ENCODE peak calls at places on chromosomes 7 and 10, in eight cellular contexts. One of them, this sample, is unnamed.

GRCh38 chr7:1360521-1360971 is 98.7 kb downstream of the MICALL2 start:
- DNase-seq in B cell: no peak
- DNase-seq in CD4-positive, alpha-beta T cell: no peak
- DNase-seq in AG04449: no peak
- DNase-seq in cardiac muscle cell: no peak
- DNase-seq in CD8-positive, alpha-beta T cell: no peak
- DNase-seq in right lobe of liver: no peak
- DNase-seq in mucosa of descending colon: peak; percentile 35
- DNase-seq in this sample: no peak

GRCh38 chr10:43073721-43074120 is 3.1 kb upstream of the RET start:
- DNase-seq in B cell: no peak
- DNase-seq in mucosa of descending colon: peak; percentile 32
- DNase-seq in CD4-positive, alpha-beta T cell: no peak
- DNase-seq in right lobe of liver: no peak
- DNase-seq in cardiac muscle cell: no peak
- DNase-seq in AG04449: no peak
- DNase-seq in CD8-positive, alpha-beta T cell: no peak
- DNase-seq in this sample: no peak

GRCh38 chr10:33126118-33126517 is 168.1 kb upstream of the ITGB1 start:
- DNase-seq in CD4-positive, alpha-beta T cell: peak; percentile 32
- DNase-seq in mucosa of descending colon: no peak
- DNase-seq in AG04449: no peak
- DNase-seq in cardiac muscle cell: peak; percentile 76
- DNase-seq in B cell: no peak
- DNase-seq in CD8-positive, alpha-beta T cell: no peak
- DNase-seq in right lobe of liver: no peak
- DNase-seq in this sample: peak; percentile 97

GRCh38 chr10:33190406-33190805 is 144.1 kb downstream of the NRP1 start:
- DNase-seq in cardiac muscle cell: no peak
- DNase-seq in B cell: no peak
- DNase-seq in right lobe of liver: no peak
- DNase-seq in CD8-positive, alpha-beta T cell: no peak
- DNase-seq in AG04449: no peak
- DNase-seq in CD4-positive, alpha-beta T cell: no peak
- DNase-seq in mucosa of descending colon: no peak
- DNase-seq in this sample: no peak

GRCh38 chr10:96512524-96512991 is 1.2 kb downstream of the TLL2 start:
- DNase-seq in AG04449: no peak
- DNase-seq in CD8-positive, alpha-beta T cell: no peak
- DNase-seq in mucosa of descending colon: no peak
- DNase-seq in cardiac muscle cell: peak; percentile 26
- DNase-seq in B cell: no peak
- DNase-seq in CD4-positive, alpha-beta T cell: no peak
- DNase-seq in right lobe of liver: no peak
- DNase-seq in this sample: no peak

GRCh38 chr10:120221873-120222485 is 235.0 kb upstream of the PLPP4 start:
- DNase-seq in cardiac muscle cell: peak; percentile 17
- DNase-seq in mucosa of descending colon: no peak
- DNase-seq in CD8-positive, alpha-beta T cell: no peak
- DNase-seq in CD4-positive, alpha-beta T cell: no peak
- DNase-seq in right lobe of liver: no peak
- DNase-seq in AG04449: no peak
- DNase-seq in B cell: no peak
- DNase-seq in this sample: peak; percentile 49

GRCh38 chr7:65809982-65810288 is 62.9 kb upstream of the VKORC1L1 start:
- DNase-seq in AG04449: no peak
- DNase-seq in mucosa of descending colon: no peak
- DNase-seq in B cell: no peak
- DNase-seq in cardiac muscle cell: no peak
- DNase-seq in CD8-positive, alpha-beta T cell: no peak
- DNase-seq in CD4-positive, alpha-beta T cell: no peak
- DNase-seq in right lobe of liver: no peak
- DNase-seq in this sample: no peak

GRCh38 chr10:6162589-6163356 is 40.0 kb upstream of the PFKFB3 start:
- DNase-seq in right lobe of liver: no peak
- DNase-seq in AG04449: no peak
- DNase-seq in mucosa of descending colon: no peak
- DNase-seq in cardiac muscle cell: peak; percentile 54
- DNase-seq in CD8-positive, alpha-beta T cell: no peak
- DNase-seq in B cell: peak; percentile 38
- DNase-seq in CD4-positive, alpha-beta T cell: no peak
- DNase-seq in this sample: no peak

GRCh38 chr7:45625714-45626440 is 51.7 kb downstream of the ADCY1 start:
- DNase-seq in CD8-positive, alpha-beta T cell: no peak
- DNase-seq in right lobe of liver: peak; percentile 31
- DNase-seq in AG04449: no peak
- DNase-seq in CD4-positive, alpha-beta T cell: no peak
- DNase-seq in B cell: no peak
- DNase-seq in mucosa of descending colon: no peak
- DNase-seq in cardiac muscle cell: no peak
- DNase-seq in this sample: no peak

GRCh38 chr7:93958216-93958615 is 36.7 kb downstream of the GNG11 start:
- DNase-seq in CD4-positive, alpha-beta T cell: no peak
- DNase-seq in CD8-positive, alpha-beta T cell: no peak
- DNase-seq in cardiac muscle cell: no peak
- DNase-seq in AG04449: no peak
- DNase-seq in mucosa of descending colon: no peak
- DNase-seq in B cell: no peak
- DNase-seq in right lobe of liver: no peak
- DNase-seq in this sample: peak; percentile 52

GRCh38 chr10:3208481-3209406 is 36.2 kb upstream of the PITRM1 start:
- DNase-seq in cardiac muscle cell: no peak
- DNase-seq in AG04449: no peak
- DNase-seq in mucosa of descending colon: no peak
- DNase-seq in CD8-positive, alpha-beta T cell: no peak
- DNase-seq in CD4-positive, alpha-beta T cell: no peak
- DNase-seq in B cell: no peak
- DNase-seq in right lobe of liver: no peak
- DNase-seq in this sample: no peak

GRCh38 chr7:42107484-42107883 is 129.5 kb downstream of the GLI3 start:
- DNase-seq in CD4-positive, alpha-beta T cell: no peak
- DNase-seq in right lobe of liver: no peak
- DNase-seq in CD8-positive, alpha-beta T cell: no peak
- DNase-seq in mucosa of descending colon: no peak
- DNase-seq in AG04449: no peak
- DNase-seq in cardiac muscle cell: peak; percentile 76
- DNase-seq in B cell: no peak
- DNase-seq in this sample: peak; percentile 37

GRCh38 chr7:134992626-134993179 is 6.4 kb downstream of the AGBL3 start:
- DNase-seq in right lobe of liver: no peak
- DNase-seq in mucosa of descending colon: no peak
- DNase-seq in CD8-positive, alpha-beta T cell: no peak
- DNase-seq in CD4-positive, alpha-beta T cell: no peak
- DNase-seq in B cell: no peak
- DNase-seq in AG04449: no peak
- DNase-seq in cardiac muscle cell: peak; percentile 66
- DNase-seq in this sample: no peak

GRCh38 chr10:16792675-16793074 is 24.5 kb downstream of the RSU1 start:
- DNase-seq in CD4-positive, alpha-beta T cell: no peak
- DNase-seq in AG04449: no peak
- DNase-seq in cardiac muscle cell: peak; percentile 66
- DNase-seq in right lobe of liver: no peak
- DNase-seq in mucosa of descending colon: no peak
- DNase-seq in CD8-positive, alpha-beta T cell: no peak
- DNase-seq in B cell: no peak
- DNase-seq in this sample: no peak

GRCh38 chr10:7385114-7385513 is 25.7 kb downstream of the SFMBT2 start:
- DNase-seq in CD4-positive, alpha-beta T cell: no peak
- DNase-seq in CD8-positive, alpha-beta T cell: no peak
- DNase-seq in mucosa of descending colon: no peak
- DNase-seq in right lobe of liver: no peak
- DNase-seq in cardiac muscle cell: no peak
- DNase-seq in AG04449: no peak
- DNase-seq in B cell: no peak
- DNase-seq in this sample: no peak

GRCh38 chr10:63700209-63700934 is 179.2 kb downstream of the REEP3 start:
- DNase-seq in CD4-positive, alpha-beta T cell: no peak
- DNase-seq in CD8-positive, alpha-beta T cell: no peak
- DNase-seq in AG04449: peak; percentile 95
- DNase-seq in right lobe of liver: no peak
- DNase-seq in cardiac muscle cell: peak; percentile 93
- DNase-seq in mucosa of descending colon: no peak
- DNase-seq in B cell: no peak
- DNase-seq in this sample: peak; percentile 99

GRCh38 chr7:25854608-25855497 is 297.1 kb upstream of the NFE2L3 start:
- DNase-seq in AG04449: peak; percentile 99
- DNase-seq in mucosa of descending colon: peak; percentile 71
- DNase-seq in CD8-positive, alpha-beta T cell: no peak
- DNase-seq in B cell: no peak
- DNase-seq in cardiac muscle cell: peak; percentile 78
- DNase-seq in right lobe of liver: no peak
- DNase-seq in CD4-positive, alpha-beta T cell: no peak
- DNase-seq in this sample: peak; percentile 86

GRCh38 chr7:118366363-118366762 is 141.9 kb downstream of the ANKRD7 start:
- DNase-seq in cardiac muscle cell: no peak
- DNase-seq in B cell: no peak
- DNase-seq in CD8-positive, alpha-beta T cell: no peak
- DNase-seq in AG04449: no peak
- DNase-seq in mucosa of descending colon: no peak
- DNase-seq in CD4-positive, alpha-beta T cell: no peak
- DNase-seq in right lobe of liver: no peak
- DNase-seq in this sample: no peak

GRCh38 chr7:3272691-3273141 is 28.3 kb upstream of the SDK1 start:
- DNase-seq in B cell: no peak
- DNase-seq in cardiac muscle cell: peak; percentile 61
- DNase-seq in right lobe of liver: no peak
- DNase-seq in mucosa of descending colon: no peak
- DNase-seq in AG04449: no peak
- DNase-seq in CD4-positive, alpha-beta T cell: no peak
- DNase-seq in CD8-positive, alpha-beta T cell: no peak
- DNase-seq in this sample: peak; percentile 86

GRCh38 chr10:85786401-85786899 is 580.1 kb downstream of the GRID1 start:
- DNase-seq in right lobe of liver: peak; percentile 65
- DNase-seq in mucosa of descending colon: no peak
- DNase-seq in B cell: no peak
- DNase-seq in AG04449: no peak
- DNase-seq in CD8-positive, alpha-beta T cell: no peak
- DNase-seq in CD4-positive, alpha-beta T cell: no peak
- DNase-seq in cardiac muscle cell: no peak
- DNase-seq in this sample: peak; percentile 5
- TF ChIP-seq CTCF in right lobe of liver: peak; percentile 52
- TF ChIP-seq CTCF in mucosa of descending colon: no peak
- TF ChIP-seq CTCF in B cell: no peak
- TF ChIP-seq CTCF in AG04449: no peak
- TF ChIP-seq CTCF in CD8-positive, alpha-beta T cell: no peak
- TF ChIP-seq CTCF in CD4-positive, alpha-beta T cell: no peak
- TF ChIP-seq CTCF in cardiac muscle cell: no peak
- TF ChIP-seq CTCF in this sample: peak; percentile 48

GRCh38 chr10:95458014-95458413 is 103.2 kb downstream of the SORBS1 start:
- DNase-seq in CD4-positive, alpha-beta T cell: no peak
- DNase-seq in mucosa of descending colon: no peak
- DNase-seq in cardiac muscle cell: no peak
- DNase-seq in AG04449: no peak
- DNase-seq in CD8-positive, alpha-beta T cell: no peak
- DNase-seq in B cell: no peak
- DNase-seq in right lobe of liver: peak; percentile 78
- DNase-seq in this sample: no peak

GRCh38 chr10:95454940-95455339 is 106.2 kb downstream of the SORBS1 start:
- DNase-seq in right lobe of liver: no peak
- DNase-seq in CD8-positive, alpha-beta T cell: no peak
- DNase-seq in cardiac muscle cell: no peak
- DNase-seq in CD4-positive, alpha-beta T cell: no peak
- DNase-seq in AG04449: no peak
- DNase-seq in mucosa of descending colon: no peak
- DNase-seq in B cell: no peak
- DNase-seq in this sample: no peak

GRCh38 chr10:95454356-95454755 is 106.8 kb downstream of the SORBS1 start:
- DNase-seq in AG04449: no peak
- DNase-seq in CD4-positive, alpha-beta T cell: no peak
- DNase-seq in CD8-positive, alpha-beta T cell: no peak
- DNase-seq in cardiac muscle cell: no peak
- DNase-seq in B cell: no peak
- DNase-seq in right lobe of liver: no peak
- DNase-seq in mucosa of descending colon: no peak
- DNase-seq in this sample: no peak

GRCh38 chr10:95457319-95457886 is 103.8 kb downstream of the SORBS1 start:
- DNase-seq in AG04449: no peak
- DNase-seq in mucosa of descending colon: no peak
- DNase-seq in B cell: no peak
- DNase-seq in cardiac muscle cell: no peak
- DNase-seq in CD4-positive, alpha-beta T cell: no peak
- DNase-seq in CD8-positive, alpha-beta T cell: no peak
- DNase-seq in right lobe of liver: peak; percentile 70
- DNase-seq in this sample: no peak

GRCh38 chr10:95456486-95456885 is 104.7 kb downstream of the SORBS1 start:
- DNase-seq in CD4-positive, alpha-beta T cell: no peak
- DNase-seq in cardiac muscle cell: no peak
- DNase-seq in AG04449: no peak
- DNase-seq in B cell: no peak
- DNase-seq in mucosa of descending colon: no peak
- DNase-seq in right lobe of liver: no peak
- DNase-seq in CD8-positive, alpha-beta T cell: no peak
- DNase-seq in this sample: peak; percentile 34
- TF ChIP-seq CTCF in CD4-positive, alpha-beta T cell: no peak
- TF ChIP-seq CTCF in cardiac muscle cell: no peak
- TF ChIP-seq CTCF in AG04449: no peak
- TF ChIP-seq CTCF in B cell: no peak
- TF ChIP-seq CTCF in mucosa of descending colon: no peak
- TF ChIP-seq CTCF in right lobe of liver: no peak
- TF ChIP-seq CTCF in CD8-positive, alpha-beta T cell: no peak
- TF ChIP-seq CTCF in this sample: no peak

GRCh38 chr10:15267496-15267895 is 99.0 kb upstream of the NMT2 start:
- DNase-seq in AG04449: no peak
- DNase-seq in CD4-positive, alpha-beta T cell: no peak
- DNase-seq in cardiac muscle cell: peak; percentile 12
- DNase-seq in mucosa of descending colon: no peak
- DNase-seq in right lobe of liver: no peak
- DNase-seq in CD8-positive, alpha-beta T cell: no peak
- DNase-seq in B cell: no peak
- DNase-seq in this sample: no peak
- TF ChIP-seq CTCF in AG04449: no peak
- TF ChIP-seq CTCF in CD4-positive, alpha-beta T cell: no peak
- TF ChIP-seq CTCF in cardiac muscle cell: peak; percentile 13
- TF ChIP-seq CTCF in mucosa of descending colon: no peak
- TF ChIP-seq CTCF in right lobe of liver: no peak
- TF ChIP-seq CTCF in CD8-positive, alpha-beta T cell: no peak
- TF ChIP-seq CTCF in B cell: no peak
- TF ChIP-seq CTCF in this sample: no peak

GRCh38 chr7:73839290-73839689 is 3.0 kb downstream of the METTL27 start:
- DNase-seq in cardiac muscle cell: no peak
- DNase-seq in CD4-positive, alpha-beta T cell: no peak
- DNase-seq in mucosa of descending colon: no peak
- DNase-seq in B cell: no peak
- DNase-seq in CD8-positive, alpha-beta T cell: no peak
- DNase-seq in AG04449: no peak
- DNase-seq in right lobe of liver: no peak
- DNase-seq in this sample: no peak

GRCh38 chr7:73838642-73839041 is 3.7 kb downstream of the METTL27 start:
- DNase-seq in mucosa of descending colon: no peak
- DNase-seq in right lobe of liver: no peak
- DNase-seq in CD8-positive, alpha-beta T cell: no peak
- DNase-seq in CD4-positive, alpha-beta T cell: no peak
- DNase-seq in B cell: no peak
- DNase-seq in AG04449: no peak
- DNase-seq in cardiac muscle cell: no peak
- DNase-seq in this sample: peak; percentile 80

GRCh38 chr7:73840715-73841379 is 1.5 kb downstream of the METTL27 start:
- DNase-seq in mucosa of descending colon: no peak
- DNase-seq in CD4-positive, alpha-beta T cell: no peak
- DNase-seq in CD8-positive, alpha-beta T cell: no peak
- DNase-seq in AG04449: no peak
- DNase-seq in B cell: no peak
- DNase-seq in right lobe of liver: no peak
- DNase-seq in cardiac muscle cell: no peak
- DNase-seq in this sample: no peak

GRCh38 chr7:73841689-73842247 is 548 bp downstream of the METTL27 start:
- DNase-seq in right lobe of liver: no peak
- DNase-seq in CD4-positive, alpha-beta T cell: no peak
- DNase-seq in B cell: no peak
- DNase-seq in AG04449: no peak
- DNase-seq in cardiac muscle cell: no peak
- DNase-seq in mucosa of descending colon: no peak
- DNase-seq in CD8-positive, alpha-beta T cell: no peak
- DNase-seq in this sample: no peak

GRCh38 chr7:73839743-73840714 is 2.3 kb downstream of the METTL27 start:
- DNase-seq in right lobe of liver: no peak
- DNase-seq in mucosa of descending colon: no peak
- DNase-seq in cardiac muscle cell: no peak
- DNase-seq in B cell: no peak
- DNase-seq in AG04449: no peak
- DNase-seq in CD4-positive, alpha-beta T cell: no peak
- DNase-seq in CD8-positive, alpha-beta T cell: no peak
- DNase-seq in this sample: no peak
- TF ChIP-seq CTCF in right lobe of liver: no peak
- TF ChIP-seq CTCF in mucosa of descending colon: no peak
- TF ChIP-seq CTCF in cardiac muscle cell: no peak
- TF ChIP-seq CTCF in B cell: no peak
- TF ChIP-seq CTCF in AG04449: no peak
- TF ChIP-seq CTCF in CD4-positive, alpha-beta T cell: no peak
- TF ChIP-seq CTCF in CD8-positive, alpha-beta T cell: no peak
- TF ChIP-seq CTCF in this sample: peak; percentile 3